ENCODE peak calls at places on chromosomes 3 and 15, in ten cellular contexts. L, V, Z, F, R, O, X, E, K and M are unnamed samples.

GRCh38 chr3:12884104-12884742 is 42.9 kb upstream of the RPL32 start:
- DNase-seq in L (peak), V (no peak), Z (no peak), F (no peak), R (no peak), O (no peak), X (no peak), E (no peak), K (no peak), M (no peak)

GRCh38 chr3:120399372-120399771 is 50.2 kb upstream of the LRRC58 start:
- DNase-seq in L (no peak), V (no peak), Z (peak), F (no peak), R (no peak), O (no peak), X (no peak), E (no peak), K (no peak), M (no peak)

GRCh38 chr3:129336093-129336706 is 57.5 kb downstream of the HMCES start:
- DNase-seq in L (no peak), V (no peak), Z (no peak), F (peak), R (no peak), O (no peak), X (no peak), E (no peak), K (no peak), M (no peak)

GRCh38 chr3:10338591-10339369 is 17.9 kb upstream of the SEC13 start:
- DNase-seq in L (no peak), V (no peak), Z (no peak), F (no peak), R (no peak), O (no peak), X (no peak), E (no peak), K (no peak), M (no peak)

GRCh38 chr3:112013058-112013783 is 14.5 kb downstream of the TAGLN3 start:
- DNase-seq in L (peak), V (peak), Z (peak), F (peak), R (peak), O (peak), X (peak), E (peak), K (peak), M (peak)

GRCh38 chr3:89841041-89841440 is 733.6 kb downstream of the EPHA3 start:
- DNase-seq in L (no peak), V (no peak), Z (no peak), F (no peak), R (no peak), O (no peak), X (no peak), E (no peak), K (no peak), M (no peak)

GRCh38 chr3:34202975-34203374 is 404.5 kb downstream of the PDCD6IP start:
- DNase-seq in L (no peak), V (no peak), Z (no peak), F (no peak), R (no peak), O (no peak), X (no peak), E (no peak), K (no peak), M (no peak)

GRCh38 chr3:134449277-134449676 is 36.5 kb downstream of the ANAPC13 start:
- DNase-seq in L (peak), V (no peak), Z (no peak), F (peak), R (no peak), O (no peak), X (no peak), E (peak), K (no peak), M (no peak)

GRCh38 chr3:63910873-63911272 is 1.3 kb downstream of the SCAANT1 start:
- DNase-seq in L (no peak), V (no peak), Z (peak), F (no peak), R (no peak), O (no peak), X (no peak), E (no peak), K (no peak), M (no peak)

GRCh38 chr15:38103564-38103963 is 149.1 kb upstream of the SPRED1 start:
- DNase-seq in L (no peak), V (no peak), Z (no peak), F (no peak), R (no peak), O (no peak), X (no peak), E (no peak), K (no peak), M (no peak)

GRCh38 chr15:80834906-80835305 is 55.7 kb downstream of the CEMIP start:
- DNase-seq in L (no peak), V (no peak), Z (no peak), F (no peak), R (no peak), O (no peak), X (no peak), E (no peak), K (no peak), M (no peak)

GRCh38 chr3:194715022-194715800 is 29.5 kb downstream of the FAM43A start:
- DNase-seq in L (no peak), V (no peak), Z (no peak), F (no peak), R (no peak), O (no peak), X (no peak), E (no peak), K (no peak), M (no peak)

GRCh38 chr15:78374436-78375393 is 34.6 kb downstream of the CRABP1 start:
- DNase-seq in L (no peak), V (no peak), Z (no peak), F (no peak), R (no peak), O (no peak), X (no peak), E (no peak), K (no peak), M (no peak)

GRCh38 chr15:39426552-39427532 is 154.0 kb upstream of the THBS1 start:
- DNase-seq in L (peak), V (peak), Z (no peak), F (peak), R (no peak), O (peak), X (peak), E (no peak), K (peak), M (peak)

GRCh38 chr3:49498239-49498638 is 28.2 kb downstream of the DAG1 start:
- DNase-seq in L (no peak), V (no peak), Z (no peak), F (no peak), R (no peak), O (no peak), X (no peak), E (no peak), K (no peak), M (no peak)

GRCh38 chr3:136728918-136729317 is 23.3 kb downstream of the STAG1 start:
- DNase-seq in L (no peak), V (no peak), Z (no peak), F (no peak), R (peak), O (no peak), X (no peak), E (no peak), K (no peak), M (no peak)

GRCh38 chr15:83304861-83305661 is 20.6 kb upstream of the BNC1 start:
- DNase-seq in L (no peak), V (no peak), Z (no peak), F (no peak), R (no peak), O (no peak), X (no peak), E (no peak), K (no peak), M (no peak)

GRCh38 chr3:196273655-196274054 is 13.9 kb downstream of the PCYT1A start:
- DNase-seq in L (no peak), V (no peak), Z (no peak), F (no peak), R (no peak), O (no peak), X (no peak), E (no peak), K (no peak), M (no peak)

GRCh38 chr3:72753495-72753894 is 94.8 kb downstream of the SHQ1 start:
- DNase-seq in L (no peak), V (no peak), Z (no peak), F (no peak), R (no peak), O (no peak), X (no peak), E (no peak), K (no peak), M (no peak)

GRCh38 chr3:127981097-127981496 is 66.1 kb downstream of the KBTBD12 start:
- DNase-seq in L (no peak), V (no peak), Z (no peak), F (no peak), R (no peak), O (no peak), X (no peak), E (no peak), K (no peak), M (no peak)

GRCh38 chr15:38316311-38316710 is 63.7 kb downstream of the SPRED1 start:
- DNase-seq in L (no peak), V (no peak), Z (no peak), F (no peak), R (no peak), O (no peak), X (no peak), E (no peak), K (no peak), M (no peak)